ENCODE peak calls at places on chromosomes 13 and 19, in seven cellular contexts. X is stimulated activated CD4-positive, alpha-beta T cell treated with anti-CD3 and anti-CD28 coated beads, Interleukin-12 subunit alpha, Interleukin-12 subunit beta, amount 100 ng/mL, for 24 hours; U is left colon; J is HT-29; Z is NCI-H1105; F is amniotic stem cell; O is KBM-7. K is an unnamed sample.

GRCh38 chr13:59835569-59835968 is 328.2 kb downstream of the DIAPH3 start:
- DNase-seq in X (no peak), U (no peak), J (peak), Z (no peak), F (no peak), O (no peak), K (no peak)

GRCh38 chr19:47322048-47322447 is 9.9 kb upstream of the C5AR2 start:
- DNase-seq in X (no peak), U (no peak), J (no peak), Z (no peak), F (no peak), O (peak), K (no peak)

GRCh38 chr19:18104793-18105131 is 7.2 kb downstream of the MAST3 start:
- DNase-seq in X (no peak), U (no peak), J (no peak), Z (no peak), F (no peak), O (no peak), K (no peak)

GRCh38 chr13:75076476-75076875 is 405.5 kb downstream of the TBC1D4 start:
- DNase-seq in X (no peak), U (no peak), J (no peak), Z (no peak), F (no peak), O (no peak), K (no peak)

GRCh38 chr13:40789275-40790231 is at the start of gene SLC25A15:
- DNase-seq in X (peak), U (peak), J (peak), Z (peak), F (peak), O (peak), K (peak)

GRCh38 chr13:28452755-28453154 is 42.2 kb downstream of the FLT1 start:
- DNase-seq in X (no peak), U (no peak), J (no peak), Z (no peak), F (no peak), O (no peak), K (no peak)

GRCh38 chr19:50036905-50037304 is 11.1 kb downstream of the ZNF473 start:
- DNase-seq in X (no peak), U (no peak), J (no peak), Z (no peak), F (peak), O (no peak), K (no peak)

GRCh38 chr13:48448285-48448962 is 35.5 kb upstream of the LPAR6 start:
- DNase-seq in X (no peak), U (no peak), J (no peak), Z (no peak), F (no peak), O (no peak), K (no peak)

GRCh38 chr13:50762969-50763568 is 80.4 kb downstream of the DLEU7 start:
- DNase-seq in X (no peak), U (no peak), J (no peak), Z (no peak), F (no peak), O (no peak), K (no peak)

GRCh38 chr13:76286178-76286577 is 600.0 kb downstream of the KCTD12 start:
- DNase-seq in X (no peak), U (no peak), J (no peak), Z (no peak), F (no peak), O (no peak), K (no peak)

GRCh38 chr19:16078311-16078758 is 2.0 kb downstream of the TPM4 start:
- DNase-seq in X (no peak), U (peak), J (peak), Z (no peak), F (no peak), O (no peak), K (no peak)

GRCh38 chr13:50387124-50387581 is 371.9 kb downstream of the KCNRG start:
- DNase-seq in X (peak), U (peak), J (peak), Z (peak), F (no peak), O (peak), K (peak)

GRCh38 chr13:24625324-24625723 is 54.9 kb upstream of the ATP12A start:
- DNase-seq in X (no peak), U (no peak), J (peak), Z (no peak), F (no peak), O (peak), K (no peak)

GRCh38 chr13:30581582-30581981 is 36.1 kb upstream of the USPL1 start:
- DNase-seq in X (no peak), U (no peak), J (peak), Z (no peak), F (no peak), O (peak), K (no peak)